ENCODE peak calls at places on chromosomes 11 and 22, in four cellular contexts. One of them, this sample, is unnamed.

GRCh38 chr11:130181295-130182272 is 22.0 kb downstream of the ST14 start:
- DNase-seq in dermis blood vessel endothelial cell: no peak
- DNase-seq in progenitor cell of endocrine pancreas: no peak
- DNase-seq in A549: peak; percentile 46
- DNase-seq in this sample: no peak

GRCh38 chr11:67627788-67628624 is 1.7 kb downstream of the NUDT8 start:
- DNase-seq in A549: no peak
- DNase-seq in progenitor cell of endocrine pancreas: no peak
- DNase-seq in dermis blood vessel endothelial cell: no peak
- DNase-seq in this sample: no peak

GRCh38 chr11:87203907-87204602 is 166.3 kb downstream of the TMEM135 start:
- DNase-seq in dermis blood vessel endothelial cell: no peak
- DNase-seq in A549: no peak
- DNase-seq in progenitor cell of endocrine pancreas: no peak
- DNase-seq in this sample: no peak

GRCh38 chr11:133821776-133822175 is 23.5 kb downstream of the SPATA19 start:
- DNase-seq in progenitor cell of endocrine pancreas: peak; percentile 55
- DNase-seq in A549: peak; percentile 47
- DNase-seq in dermis blood vessel endothelial cell: peak; percentile 24
- DNase-seq in this sample: peak; percentile 53

GRCh38 chr11:23903044-23903704 is 593.7 kb upstream of the LUZP2 start:
- DNase-seq in dermis blood vessel endothelial cell: peak; percentile 20
- DNase-seq in progenitor cell of endocrine pancreas: no peak
- DNase-seq in A549: peak; percentile 60
- DNase-seq in this sample: no peak

GRCh38 chr11:95508219-95508880 is 277.3 kb upstream of the SESN3 start:
- DNase-seq in A549: no peak
- DNase-seq in progenitor cell of endocrine pancreas: no peak
- DNase-seq in dermis blood vessel endothelial cell: no peak
- DNase-seq in this sample: no peak

GRCh38 chr11:69726019-69726418 is 22.2 kb upstream of the FGF19 start:
- DNase-seq in dermis blood vessel endothelial cell: no peak
- DNase-seq in progenitor cell of endocrine pancreas: no peak
- DNase-seq in A549: no peak
- DNase-seq in this sample: no peak

GRCh38 chr11:12149672-12150225 is 39.4 kb downstream of the MICAL2 start:
- DNase-seq in A549: no peak
- DNase-seq in progenitor cell of endocrine pancreas: no peak
- DNase-seq in dermis blood vessel endothelial cell: no peak
- DNase-seq in this sample: peak; percentile 60

GRCh38 chr11:131408011-131408640 is 37.7 kb downstream of the NTM start:
- DNase-seq in dermis blood vessel endothelial cell: no peak
- DNase-seq in progenitor cell of endocrine pancreas: no peak
- DNase-seq in A549: peak; percentile 40
- DNase-seq in this sample: peak; percentile 37

GRCh38 chr22:45599836-45600577 is 71.6 kb upstream of the ATXN10 start:
- DNase-seq in A549: no peak
- DNase-seq in dermis blood vessel endothelial cell: no peak
- DNase-seq in progenitor cell of endocrine pancreas: no peak
- DNase-seq in this sample: no peak

GRCh38 chr11:130550160-130550559 is 101.7 kb downstream of the ADAMTS15 start:
- DNase-seq in dermis blood vessel endothelial cell: no peak
- DNase-seq in A549: no peak
- DNase-seq in progenitor cell of endocrine pancreas: no peak
- DNase-seq in this sample: no peak

GRCh38 chr11:3834349-3835099 is 6.2 kb downstream of the RHOG start:
- DNase-seq in progenitor cell of endocrine pancreas: no peak
- DNase-seq in A549: no peak
- DNase-seq in dermis blood vessel endothelial cell: no peak
- DNase-seq in this sample: peak; percentile 89

GRCh38 chr11:88680806-88681205 is 343.3 kb upstream of the CTSC start:
- DNase-seq in progenitor cell of endocrine pancreas: no peak
- DNase-seq in dermis blood vessel endothelial cell: no peak
- DNase-seq in A549: no peak
- DNase-seq in this sample: no peak

GRCh38 chr11:126115253-126115540 is 52.5 kb upstream of the CDON start:
- DNase-seq in A549: no peak
- DNase-seq in progenitor cell of endocrine pancreas: no peak
- DNase-seq in dermis blood vessel endothelial cell: peak; percentile 41
- DNase-seq in this sample: no peak

GRCh38 chr11:97087419-97087818 is 697.6 kb downstream of the JRKL start:
- DNase-seq in progenitor cell of endocrine pancreas: no peak
- DNase-seq in A549: no peak
- DNase-seq in dermis blood vessel endothelial cell: no peak
- DNase-seq in this sample: no peak

GRCh38 chr11:126109941-126110731 is 47.5 kb upstream of the CDON start:
- DNase-seq in A549: no peak
- DNase-seq in dermis blood vessel endothelial cell: no peak
- DNase-seq in progenitor cell of endocrine pancreas: no peak
- DNase-seq in this sample: no peak

This sample was measured in K562.